ENCODE peak calls at places on chromosome 2, in six cellular contexts. A is ascending aorta; O is foreskin fibroblast; F is RWPE1; W is astrocyte of the cerebellum; C is activated CD8-positive, alpha-beta T cell treated with anti-CD3 and anti-CD28 coated beads for 36 hours. Z is an unnamed sample.

GRCh38 chr2:118539290-118539689 is 308.2 kb downstream of the EN1 start:
- DNase-seq in O (peak), W (peak), C (peak), F (peak), A (no peak), Z (no peak)

GRCh38 chr2:207054521-207054920 is 111.2 kb downstream of the KLF7 start:
- DNase-seq in O (peak), W (no peak), F (no peak), A (no peak), C (no peak), Z (no peak)

GRCh38 chr2:25587361-25587760 is 86.0 kb downstream of the DTNB start:
- DNase-seq in F (peak), W (no peak), A (no peak), C (peak), O (peak), Z (no peak)

GRCh38 chr2:119259296-119259860 is 35.7 kb downstream of the STEAP3 start:
- DNase-seq in F (no peak), O (no peak), A (no peak), C (no peak), W (no peak), Z (no peak)

GRCh38 chr2:80026040-80026729 is 278.4 kb downstream of the LRRTM1 start:
- DNase-seq in W (no peak), A (no peak), O (peak), F (no peak), C (no peak), Z (no peak)

GRCh38 chr2:127584516-127585033 is 49.1 kb downstream of the MYO7B start:
- DNase-seq in C (no peak), O (no peak), A (no peak), F (no peak), W (no peak), Z (no peak)

GRCh38 chr2:40062381-40062780 is 283.3 kb upstream of the THUMPD2 start:
- DNase-seq in F (no peak), W (no peak), O (no peak), C (no peak), A (no peak), Z (no peak)

GRCh38 chr2:86046985-86047384 is 58.7 kb downstream of the POLR1A start:
- DNase-seq in A (no peak), F (no peak), W (no peak), C (no peak), O (no peak), Z (no peak)

GRCh38 chr2:24439971-24440340 is 51.1 kb upstream of the NCOA1 start:
- DNase-seq in O (no peak), F (no peak), C (no peak), W (no peak), A (no peak), Z (no peak)

GRCh38 chr2:231370749-231371429 is 24.6 kb upstream of the B3GNT7 start:
- DNase-seq in F (no peak), A (no peak), C (no peak), O (peak), W (no peak), Z (no peak)

GRCh38 chr2:5077479-5078089 is 614.6 kb upstream of the SOX11 start:
- DNase-seq in O (peak), C (no peak), A (no peak), W (no peak), F (no peak), Z (no peak)

GRCh38 chr2:86284401-86284841 is 53.0 kb downstream of the REEP1 start:
- DNase-seq in O (no peak), C (no peak), F (no peak), W (no peak), A (peak), Z (no peak)

GRCh38 chr2:7031424-7032245 is 114.4 kb downstream of the RNF144A start:
- DNase-seq in O (peak), W (no peak), C (peak), A (no peak), F (peak), Z (no peak)

GRCh38 chr2:71256421-71256820 is 29.5 kb upstream of the PAIP2B start:
- DNase-seq in F (no peak), C (no peak), O (no peak), W (no peak), A (no peak), Z (no peak)

GRCh38 chr2:141513853-141514252 is 617.0 kb downstream of the LRP1B start:
- DNase-seq in O (no peak), C (no peak), W (no peak), A (no peak), F (no peak), Z (no peak)

GRCh38 chr2:133571249-133571648 is 3.0 kb upstream of the NCKAP5 start:
- DNase-seq in O (no peak), C (no peak), F (no peak), A (no peak), W (no peak), Z (no peak)

GRCh38 chr2:179440642-179441251 is 176.1 kb upstream of the SESTD1 start:
- DNase-seq in O (peak), W (peak), F (no peak), A (no peak), C (no peak), Z (no peak)

GRCh38 chr2:189369566-189369965 is 71.7 kb upstream of the WDR75 start:
- DNase-seq in W (no peak), A (no peak), C (no peak), F (peak), O (peak), Z (peak)

GRCh38 chr2:220994841-220995240 is 577.3 kb downstream of the EPHA4 start:
- DNase-seq in F (no peak), O (no peak), C (no peak), W (no peak), A (no peak), Z (no peak)

GRCh38 chr2:237268004-237268708 is 145.8 kb downstream of the COL6A3 start:
- DNase-seq in O (no peak), C (no peak), W (no peak), F (no peak), A (no peak), Z (no peak)

GRCh38 chr2:138395565-138396306 is 105.8 kb upstream of the SPOPL start:
- DNase-seq in C (no peak), F (peak), A (no peak), O (peak), W (peak), Z (peak)

GRCh38 chr2:173741715-173742114 is 223.5 kb downstream of the SP3 start:
- DNase-seq in C (no peak), A (no peak), F (no peak), O (peak), W (no peak), Z (no peak)

GRCh38 chr2:48452108-48452507 is 77.8 kb upstream of the STON1 start:
- DNase-seq in W (no peak), F (no peak), A (no peak), C (no peak), O (no peak), Z (no peak)

GRCh38 chr2:2530334-2530733 is 199.3 kb upstream of the MYT1L start:
- DNase-seq in C (no peak), A (no peak), W (no peak), F (no peak), O (no peak), Z (no peak)

GRCh38 chr2:86256982-86257381 is 57.7 kb downstream of the MRPL35 start:
- DNase-seq in A (no peak), O (no peak), F (no peak), W (no peak), C (no peak), Z (no peak)

GRCh38 chr2:233643128-233643527 is 6.9 kb downstream of the UGT1A10 start:
- DNase-seq in F (no peak), A (no peak), C (no peak), O (no peak), W (no peak), Z (no peak)
- TF ChIP-seq CTCF in F (no peak), A (no peak), C (no peak), O (no peak), W (peak), Z (no peak)

DNA sequence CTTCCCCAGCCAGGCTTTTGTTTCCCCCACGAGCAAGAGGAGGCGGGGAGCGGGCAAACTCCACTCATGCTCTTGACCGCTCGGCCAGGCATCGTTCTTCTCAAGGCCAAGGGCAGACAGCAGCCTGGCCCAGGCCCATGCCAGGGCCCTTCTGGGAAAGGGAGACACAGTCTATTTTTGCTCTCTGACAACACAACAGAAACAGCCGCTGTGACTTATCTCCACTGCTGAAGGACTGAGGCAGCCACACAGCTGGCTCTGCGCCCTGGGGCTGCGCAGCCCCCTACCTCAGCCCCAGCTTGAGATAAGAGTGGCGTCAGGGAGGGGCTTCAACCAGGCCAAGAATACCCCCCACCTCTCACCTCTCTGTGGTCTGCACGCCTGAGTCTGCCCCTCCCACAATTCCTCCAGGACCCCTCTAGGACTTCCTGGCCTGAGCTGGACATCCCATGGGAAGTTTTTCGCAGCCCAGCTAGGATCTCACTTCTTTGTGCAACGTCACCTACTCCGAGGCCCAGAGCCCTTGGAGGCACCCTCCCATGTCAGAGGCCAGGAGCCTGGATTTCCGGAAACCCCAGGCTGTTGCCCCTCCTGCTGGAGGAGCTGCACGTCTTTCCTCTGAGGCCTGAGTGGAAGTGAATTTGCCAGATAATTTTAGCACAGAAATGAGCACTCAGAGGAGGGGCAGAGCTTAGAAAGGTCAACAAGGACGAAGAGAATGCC is 118.9 kb upstream of the OTOS start:
- DNase-seq in A (peak), W (no peak), O (no peak), F (no peak), C (no peak), Z (no peak)
- TF ChIP-seq CTCF in A (peak), W (no peak), O (no peak), F (no peak), C (no peak), Z (no peak)

GRCh38 chr2:45825001-45825651 is 173.7 kb downstream of the PRKCE start:
- DNase-seq in A (no peak), W (peak), C (no peak), O (no peak), F (no peak), Z (no peak)

GRCh38 chr2:45821558-45822271 is 170.2 kb downstream of the PRKCE start:
- DNase-seq in F (peak), A (peak), O (peak), C (no peak), W (peak), Z (no peak)

GRCh38 chr2:45822272-45822630 is 170.8 kb downstream of the PRKCE start:
- DNase-seq in W (no peak), O (no peak), A (no peak), F (no peak), C (no peak), Z (no peak)

GRCh38 chr2:45826476-45826875 is 175.0 kb downstream of the PRKCE start:
- DNase-seq in F (no peak), W (no peak), O (no peak), C (no peak), A (no peak), Z (no peak)

GRCh38 chr2:45823723-45824206 is 172.3 kb downstream of the PRKCE start:
- DNase-seq in W (no peak), A (peak), O (peak), F (peak), C (no peak), Z (no peak)
- TF ChIP-seq CTCF in W (no peak), A (no peak), O (no peak), F (no peak), C (no peak), Z (no peak)

GRCh38 chr2:234625626-234626253 is 128.9 kb upstream of the ARL4C start:
- DNase-seq in C (no peak), O (no peak), F (no peak), A (no peak), W (no peak), Z (no peak)
- TF ChIP-seq CTCF in C (no peak), O (no peak), F (no peak), A (no peak), W (no peak), Z (no peak)

GRCh38 chr2:108382196-108382595 is 4.4 kb downstream of the SULT1C4 start:
- DNase-seq in W (no peak), A (no peak), F (no peak), O (no peak), C (no peak), Z (no peak)

GRCh38 chr2:108385411-108386071 is 7.8 kb downstream of the SULT1C4 start:
- DNase-seq in W (no peak), O (no peak), C (no peak), F (no peak), A (no peak), Z (no peak)

GRCh38 chr2:108388045-108388444 is 10.3 kb downstream of the SULT1C4 start:
- DNase-seq in C (no peak), A (no peak), W (no peak), O (no peak), F (no peak), Z (no peak)

GRCh38 chr2:108384662-108385393 is 7.1 kb downstream of the SULT1C4 start:
- DNase-seq in F (no peak), C (no peak), A (no peak), O (no peak), W (no peak), Z (no peak)

DNA sequence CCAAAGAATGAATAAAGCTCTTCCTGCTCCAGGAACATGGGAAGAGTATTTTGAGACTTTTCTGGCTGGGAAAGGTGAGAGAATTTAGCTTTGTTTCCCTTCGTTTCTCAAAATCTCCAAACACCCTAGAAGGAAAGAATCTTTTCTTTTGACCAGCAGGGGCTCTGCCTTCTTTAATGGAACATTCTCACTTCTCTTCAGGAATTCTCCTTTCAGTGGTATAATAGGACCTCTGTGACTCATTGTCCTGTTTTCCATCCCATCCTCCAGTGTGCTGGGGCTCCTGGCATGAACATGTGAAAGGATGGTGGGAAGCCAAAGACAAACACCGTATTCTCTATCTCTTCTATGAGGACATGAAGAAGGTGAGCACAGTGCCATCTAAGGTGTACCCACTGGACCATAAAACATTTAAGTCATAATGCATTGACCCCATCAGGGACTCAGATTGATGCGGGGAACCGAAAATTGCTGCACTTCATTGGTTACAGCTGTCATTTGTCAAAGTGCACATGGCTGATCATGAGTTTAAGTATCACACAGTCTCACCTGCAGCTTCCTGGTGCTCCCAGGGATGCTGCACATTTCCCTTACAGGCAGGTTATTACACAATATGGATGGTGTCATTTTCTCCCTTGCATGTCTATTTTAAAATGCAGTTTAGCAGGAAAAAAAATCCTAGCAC is 5.5 kb downstream of the SULT1C4 start:
- DNase-seq in O (no peak), W (no peak), C (no peak), A (no peak), F (no peak), Z (no peak)
- TF ChIP-seq CTCF in O (no peak), W (peak), C (no peak), A (no peak), F (no peak), Z (no peak)

GRCh38 chr2:120520929-120521912 is 175.3 kb downstream of the INHBB start:
- DNase-seq in O (peak), F (peak), W (no peak), C (peak), A (no peak), Z (no peak)
- TF ChIP-seq CTCF in O (peak), F (peak), W (peak), C (peak), A (peak), Z (peak)

DNA sequence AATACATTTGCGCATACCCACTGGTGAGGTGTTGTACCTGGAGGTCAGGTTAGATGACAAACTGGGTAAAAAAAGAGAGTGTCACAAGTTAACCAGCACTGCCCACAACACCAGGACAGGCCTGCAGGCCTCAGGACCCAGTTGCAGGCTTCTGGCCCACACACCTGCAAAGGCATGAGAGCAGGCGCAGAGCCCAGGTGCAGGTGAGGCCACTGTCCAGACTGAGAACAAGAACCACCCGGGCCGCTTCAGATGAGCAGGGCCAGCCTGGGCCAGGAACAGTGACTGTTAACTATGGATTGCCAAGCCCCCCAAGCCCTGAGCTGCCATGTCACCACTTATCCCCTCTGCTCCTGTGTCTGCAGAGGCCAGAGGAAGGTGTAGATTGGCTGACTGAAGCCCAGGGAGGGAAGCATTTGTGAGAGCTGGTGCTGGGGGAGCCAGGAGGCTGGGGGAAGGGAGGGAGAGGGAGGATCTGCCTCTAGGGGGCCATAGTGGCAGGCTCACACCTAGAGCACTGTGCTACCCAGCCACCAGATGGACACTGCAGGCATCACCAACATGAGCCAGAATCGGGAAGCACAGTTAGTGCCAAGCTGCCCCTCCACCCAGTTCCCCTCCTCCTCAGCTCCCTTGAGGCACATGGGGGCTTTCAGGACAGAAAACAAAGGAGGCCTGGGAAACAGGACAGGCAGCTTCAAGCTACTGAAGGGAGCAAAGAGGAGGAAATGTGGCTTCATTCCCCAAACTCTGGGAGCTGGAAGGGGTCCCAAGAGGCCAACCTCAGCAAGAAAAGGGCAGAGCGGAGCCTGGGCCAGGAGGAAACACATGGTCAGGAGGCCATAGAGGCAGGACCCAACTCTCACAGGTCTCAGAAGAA is 35.4 kb downstream of the SFXN5 start:
- DNase-seq in A (no peak), W (no peak), O (no peak), F (no peak), C (no peak), Z (no peak)
- TF ChIP-seq CTCF in A (no peak), W (peak), O (no peak), F (no peak), C (no peak), Z (no peak)

DNA sequence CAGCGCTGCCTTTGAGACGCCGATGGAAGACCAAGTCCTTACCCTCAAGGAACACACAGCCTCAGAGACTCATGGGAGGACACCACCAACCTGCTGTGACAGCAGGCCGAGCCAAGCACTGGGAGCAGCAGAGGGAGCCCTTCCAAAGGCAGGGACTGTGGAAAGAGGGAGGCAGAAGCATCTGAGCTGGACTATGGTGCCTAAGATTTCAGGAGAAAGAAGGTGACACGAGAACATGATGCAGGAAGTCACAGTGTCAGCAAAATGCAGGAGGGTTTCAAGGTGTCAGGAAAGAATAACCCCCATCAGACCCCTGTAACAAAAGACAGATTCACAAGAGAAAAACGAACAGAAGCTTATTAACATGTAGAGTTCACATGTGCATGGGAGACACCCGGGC is 24.2 kb upstream of the COX7A2L start:
- DNase-seq in O (peak), A (no peak), W (no peak), C (no peak), F (no peak), Z (no peak)
- TF ChIP-seq CTCF in O (peak), A (no peak), W (peak), C (no peak), F (no peak), Z (peak)

GRCh38 chr2:31696068-31696467 is 115.3 kb upstream of the SRD5A2 start:
- DNase-seq in C (no peak), O (no peak), W (no peak), A (no peak), F (no peak), Z (no peak)

GRCh38 chr2:31693882-31694281 is 113.1 kb upstream of the SRD5A2 start:
- DNase-seq in A (no peak), F (no peak), C (no peak), O (peak), W (no peak), Z (no peak)

GRCh38 chr2:31694444-31694843 is 113.7 kb upstream of the SRD5A2 start:
- DNase-seq in F (no peak), W (no peak), C (no peak), O (no peak), A (no peak), Z (no peak)
- TF ChIP-seq CTCF in F (no peak), W (no peak), C (no peak), O (no peak), A (no peak), Z (no peak)

GRCh38 chr2:235804676-235805075 is 310.8 kb downstream of the AGAP1 start:
- DNase-seq in F (no peak), A (no peak), C (no peak), W (no peak), O (no peak), Z (no peak)

GRCh38 chr2:235807347-235807746 is 313.5 kb downstream of the AGAP1 start:
- DNase-seq in A (no peak), C (no peak), W (no peak), F (no peak), O (no peak), Z (no peak)

GRCh38 chr2:235799281-235799680 is 305.4 kb downstream of the AGAP1 start:
- DNase-seq in C (no peak), F (no peak), O (no peak), W (no peak), A (no peak), Z (no peak)

GRCh38 chr2:235802542-235802941 is 308.7 kb downstream of the AGAP1 start:
- DNase-seq in O (no peak), C (no peak), W (no peak), F (no peak), A (no peak), Z (no peak)

GRCh38 chr2:235803028-235803427 is 309.2 kb downstream of the AGAP1 start:
- DNase-seq in O (peak), C (no peak), F (no peak), W (no peak), A (no peak), Z (no peak)
- TF ChIP-seq CTCF in O (no peak), C (no peak), F (no peak), W (peak), A (no peak), Z (peak)